ENCODE peak calls at places on chromosomes 11 and 22, in nine cellular contexts. C is left ventricle myocardium inferior; J is endothelial cell; B is spleen; O is HepG2; G is fibroblast of lung; A is progenitor cell of endocrine pancreas; E is psoas muscle; M is activated CD8-positive, alpha-beta T cell treated with anti-CD3 and anti-CD28 coated beads for 36 hours. Y is an unnamed sample.

GRCh38 chr11:119341222-119342022 is 739 bp upstream of the C1QTNF5 start:
- DNase-seq in C (no peak), J (no peak), B (peak), O (no peak), G (no peak), A (no peak), E (no peak), M (no peak), Y (no peak)

GRCh38 chr11:126149759-126150236 is 61.7 kb downstream of the RPUSD4 start:
- DNase-seq in C (no peak), J (no peak), B (peak), O (no peak), G (no peak), A (no peak), E (no peak), M (no peak), Y (no peak)

GRCh38 chr11:95232666-95233065 is 1.7 kb upstream of the SESN3 start:
- DNase-seq in C (no peak), J (no peak), B (no peak), O (no peak), G (peak), A (no peak), E (no peak), M (no peak), Y (no peak)

GRCh38 chr11:96306933-96307747 is 35.9 kb downstream of the MAML2 start:
- DNase-seq in C (peak), J (peak), B (no peak), O (peak), G (peak), A (no peak), E (peak), M (peak), Y (peak)

GRCh38 chr11:42631223-42631843 is 680.5 kb upstream of the API5 start:
- DNase-seq in C (no peak), J (no peak), B (no peak), O (peak), G (peak), A (no peak), E (no peak), M (no peak), Y (peak)

GRCh38 chr22:25060522-25061071 is 108.1 kb downstream of the KIAA1671 start:
- DNase-seq in C (no peak), J (no peak), B (no peak), O (no peak), G (no peak), A (no peak), E (no peak), M (peak), Y (no peak)

GRCh38 chr11:77658213-77659013 is 20.8 kb upstream of the CLNS1A start:
- DNase-seq in C (no peak), J (no peak), B (no peak), O (no peak), G (peak), A (no peak), E (no peak), M (no peak), Y (no peak)

GRCh38 chr22:24727218-24727851 is 47.2 kb downstream of the PIWIL3 start:
- DNase-seq in C (no peak), J (no peak), B (no peak), O (peak), G (peak), A (no peak), E (no peak), M (no peak), Y (no peak)

GRCh38 chr22:19146215-19146968 is 1.9 kb upstream of the ESS2 start:
- DNase-seq in C (no peak), J (no peak), B (peak), O (peak), G (no peak), A (no peak), E (no peak), M (peak), Y (no peak)

GRCh38 chr11:133934096-133934495 is 22.7 kb downstream of the IGSF9B start:
- DNase-seq in C (no peak), J (no peak), B (no peak), O (no peak), G (no peak), A (no peak), E (no peak), M (no peak), Y (no peak)

GRCh38 chr11:110177057-110177397 is 83.8 kb downstream of the ZC3H12C start:
- DNase-seq in C (no peak), J (no peak), B (peak), O (no peak), G (no peak), A (no peak), E (no peak), M (no peak), Y (no peak)

GRCh38 chr11:128324531-128325141 is 262.7 kb downstream of the ETS1 start:
- DNase-seq in C (no peak), J (no peak), B (peak), O (no peak), G (no peak), A (no peak), E (no peak), M (peak), Y (no peak)

GRCh38 chr11:46348566-46348981 is 1.3 kb downstream of the DGKZ start:
- DNase-seq in C (no peak), J (no peak), B (no peak), O (no peak), G (no peak), A (no peak), E (no peak), M (peak), Y (no peak)

GRCh38 chr22:23237201-23237798 is 57.0 kb downstream of the BCR start:
- DNase-seq in C (peak), J (no peak), B (no peak), O (no peak), G (peak), A (no peak), E (peak), M (no peak), Y (no peak)

GRCh38 chr22:21045585-21046294 is at the start of gene LRRC74B:
- DNase-seq in C (peak), J (peak), B (peak), O (peak), G (peak), A (peak), E (peak), M (peak), Y (peak)

GRCh38 chr22:25895678-25896077 is 153.7 kb downstream of the MYO18B start:
- DNase-seq in C (no peak), J (no peak), B (no peak), O (no peak), G (no peak), A (no peak), E (no peak), M (no peak), Y (no peak)

GRCh38 chr11:76371170-76371569 is 9.8 kb downstream of the THAP12 start:
- DNase-seq in C (no peak), J (no peak), B (no peak), O (no peak), G (peak), A (no peak), E (no peak), M (peak), Y (no peak)

GRCh38 chr11:118202599-118203422 is 22.0 kb downstream of the JAML start:
- DNase-seq in C (no peak), J (no peak), B (no peak), O (peak), G (no peak), A (no peak), E (no peak), M (peak), Y (no peak)

GRCh38 chr11:46381836-46382643 is 571 bp downstream of the MDK start:
- DNase-seq in C (no peak), J (peak), B (peak), O (no peak), G (peak), A (no peak), E (peak), M (peak), Y (no peak)

GRCh38 chr22:41305646-41306045 is 4.3 kb downstream of the ZC3H7B start:
- DNase-seq in C (no peak), J (no peak), B (no peak), O (no peak), G (peak), A (no peak), E (peak), M (no peak), Y (no peak)

GRCh38 chr22:46626911-46627805 is 7.0 kb downstream of the GRAMD4 start:
- DNase-seq in C (no peak), J (no peak), B (no peak), O (no peak), G (no peak), A (no peak), E (no peak), M (no peak), Y (no peak)

GRCh38 chr22:19772673-19773469 is 12.3 kb downstream of the TBX1 start:
- DNase-seq in C (no peak), J (peak), B (peak), O (no peak), G (no peak), A (no peak), E (peak), M (no peak), Y (no peak)

DNA sequence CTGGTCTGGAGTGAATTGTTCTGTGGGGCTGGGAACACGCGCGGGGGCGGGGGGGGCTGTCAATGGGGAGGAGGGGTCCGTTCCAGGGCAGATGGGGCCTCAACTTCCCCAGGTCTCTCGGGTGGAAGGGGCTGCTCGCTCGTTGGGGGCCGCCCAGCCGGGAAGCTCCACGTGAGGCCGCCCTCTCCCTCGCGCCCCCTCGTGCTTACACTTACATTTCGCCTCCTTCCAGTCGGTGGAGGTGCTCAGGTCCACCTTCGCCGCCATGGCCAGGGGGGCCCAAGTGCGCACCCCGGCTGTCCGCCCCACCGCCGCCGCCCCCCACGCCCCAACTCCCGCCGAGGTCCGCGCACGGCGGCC is 451 bp downstream of the MACROD1 start:
- DNase-seq in C (no peak), J (peak), B (no peak), O (no peak), G (no peak), A (peak), E (no peak), M (peak), Y (peak)
- TF ChIP-seq CTCF in C (no peak), J (no peak), B (no peak), O (peak), G (no peak), A (peak), E (no peak), M (no peak), Y (no peak)

GRCh38 chr11:44484211-44484610 is 81.3 kb upstream of the CD82 start:
- DNase-seq in C (no peak), J (peak), B (no peak), O (peak), G (no peak), A (no peak), E (no peak), M (no peak), Y (peak)
- TF ChIP-seq CTCF in C (peak), J (peak), B (no peak), O (peak), G (peak), A (peak), E (peak), M (peak), Y (peak)

GRCh38 chr22:37816543-37817180 is 6.5 kb upstream of the GALR3 start:
- DNase-seq in C (no peak), J (no peak), B (no peak), O (no peak), G (no peak), A (no peak), E (no peak), M (no peak), Y (no peak)

GRCh38 chr22:37819100-37819433 is 4.1 kb upstream of the GALR3 start:
- DNase-seq in C (no peak), J (no peak), B (no peak), O (no peak), G (no peak), A (no peak), E (no peak), M (no peak), Y (no peak)

GRCh38 chr22:37820350-37820749 is 2.8 kb upstream of the GALR3 start:
- DNase-seq in C (no peak), J (no peak), B (no peak), O (no peak), G (no peak), A (no peak), E (no peak), M (no peak), Y (no peak)

GRCh38 chr22:37817705-37818311 is 5.4 kb upstream of the GALR3 start:
- DNase-seq in C (peak), J (peak), B (peak), O (peak), G (peak), A (peak), E (peak), M (peak), Y (peak)

DNA sequence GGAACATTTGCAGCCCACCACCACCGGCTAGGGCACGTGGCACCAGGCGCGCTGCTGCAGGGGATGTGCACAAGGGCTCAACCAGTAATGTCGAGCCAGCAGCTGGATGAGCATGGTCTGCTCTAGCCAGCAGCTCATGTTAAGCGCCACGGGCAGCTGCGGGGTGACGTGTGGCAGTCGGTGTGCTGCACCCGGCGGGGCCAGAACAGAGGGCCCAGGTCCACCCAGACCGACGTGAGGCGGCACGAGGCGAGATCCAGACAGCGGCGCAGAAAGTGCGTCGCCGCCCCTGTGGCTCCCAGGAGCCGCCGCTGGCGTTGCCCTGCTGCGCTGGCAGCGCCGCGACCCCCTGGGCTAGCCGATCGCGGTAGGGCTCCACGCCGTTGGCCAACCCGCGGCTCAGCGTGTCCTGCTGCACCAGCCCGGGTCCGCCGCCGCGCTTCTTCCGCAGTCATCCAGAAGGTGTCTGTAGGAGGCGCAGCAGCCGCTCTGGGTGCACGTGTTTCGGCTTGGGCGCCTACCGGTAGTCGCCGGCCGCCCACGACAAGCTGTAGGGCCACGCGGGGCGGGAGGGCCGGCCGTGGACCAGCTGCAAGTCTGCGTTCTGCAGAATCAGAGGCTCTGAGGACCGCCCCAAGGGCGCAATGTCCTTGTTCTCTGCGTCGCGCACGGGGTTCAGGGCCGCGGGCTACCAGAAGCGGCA is 4.6 kb upstream of the GALR3 start:
- DNase-seq in C (peak), J (peak), B (peak), O (no peak), G (peak), A (peak), E (peak), M (peak), Y (no peak)
- TF ChIP-seq CTCF in C (peak), J (no peak), B (peak), O (no peak), G (peak), A (peak), E (peak), M (peak), Y (peak)

GRCh38 chr11:85668157-85668556 is 3.2 kb upstream of the CREBZF start:
- DNase-seq in C (no peak), J (no peak), B (no peak), O (no peak), G (no peak), A (no peak), E (no peak), M (no peak), Y (no peak)
- TF ChIP-seq CTCF in C (no peak), J (no peak), B (no peak), O (no peak), G (no peak), A (no peak), E (no peak), M (no peak), Y (no peak)

GRCh38 chr22:42967933-42968332 is 47.0 kb downstream of the PACSIN2 start:
- DNase-seq in C (peak), J (no peak), B (peak), O (no peak), G (no peak), A (no peak), E (peak), M (no peak), Y (no peak)
- TF ChIP-seq CTCF in C (peak), J (no peak), B (peak), O (no peak), G (no peak), A (no peak), E (peak), M (no peak), Y (no peak)

GRCh38 chr11:40338739-40339138 is 1120.7 kb downstream of the LRRC4C start:
- DNase-seq in C (no peak), J (no peak), B (no peak), O (no peak), G (peak), A (no peak), E (no peak), M (no peak), Y (no peak)
- TF ChIP-seq CTCF in C (no peak), J (no peak), B (no peak), O (no peak), G (no peak), A (no peak), E (no peak), M (no peak), Y (no peak)

DNA sequence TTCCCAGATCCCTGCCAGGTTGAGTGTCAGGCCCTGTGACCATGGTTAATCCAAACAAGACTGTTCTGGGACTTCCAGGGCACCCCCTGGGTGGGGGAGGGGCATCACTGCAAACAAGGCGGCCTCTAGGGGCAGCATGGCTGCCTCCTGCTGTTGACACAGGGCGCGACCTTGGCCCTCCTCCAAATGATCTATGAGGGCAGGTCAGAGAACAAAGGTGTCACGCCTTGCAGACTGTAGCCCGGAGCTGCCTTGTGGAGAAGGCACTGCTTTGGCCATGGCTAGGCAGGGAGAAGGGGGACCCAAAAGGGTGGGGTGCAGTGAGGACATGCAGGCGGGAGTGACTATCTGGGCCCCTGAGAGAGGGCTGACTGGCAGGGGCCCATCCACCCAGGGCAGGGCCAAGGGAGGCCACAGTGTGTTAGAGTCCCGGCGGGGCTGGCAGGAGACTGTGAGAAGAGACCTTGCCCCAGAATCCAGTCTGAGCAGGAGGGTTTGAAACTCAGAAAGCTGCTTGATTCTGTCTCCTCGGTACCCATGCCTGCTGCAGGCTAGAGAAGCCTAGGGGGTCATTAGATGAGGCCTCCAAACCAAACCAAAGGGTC is 35.6 kb downstream of the KCNC1 start:
- DNase-seq in C (no peak), J (no peak), B (peak), O (peak), G (no peak), A (peak), E (peak), M (peak), Y (no peak)
- TF ChIP-seq CTCF in C (no peak), J (no peak), B (no peak), O (peak), G (no peak), A (peak), E (peak), M (peak), Y (peak)

GRCh38 chr22:22109693-22110466 is 127.3 kb upstream of the TOP3B start:
- DNase-seq in C (no peak), J (no peak), B (no peak), O (no peak), G (no peak), A (no peak), E (no peak), M (no peak), Y (no peak)
- TF ChIP-seq CTCF in C (no peak), J (peak), B (no peak), O (peak), G (no peak), A (peak), E (no peak), M (no peak), Y (peak)

GRCh38 chr22:37126882-37127281 is 17.4 kb upstream of the TMPRSS6 start:
- DNase-seq in C (no peak), J (no peak), B (no peak), O (no peak), G (no peak), A (no peak), E (no peak), M (peak), Y (no peak)
- TF ChIP-seq CTCF in C (no peak), J (peak), B (no peak), O (peak), G (no peak), A (peak), E (no peak), M (peak), Y (peak)

DNA sequence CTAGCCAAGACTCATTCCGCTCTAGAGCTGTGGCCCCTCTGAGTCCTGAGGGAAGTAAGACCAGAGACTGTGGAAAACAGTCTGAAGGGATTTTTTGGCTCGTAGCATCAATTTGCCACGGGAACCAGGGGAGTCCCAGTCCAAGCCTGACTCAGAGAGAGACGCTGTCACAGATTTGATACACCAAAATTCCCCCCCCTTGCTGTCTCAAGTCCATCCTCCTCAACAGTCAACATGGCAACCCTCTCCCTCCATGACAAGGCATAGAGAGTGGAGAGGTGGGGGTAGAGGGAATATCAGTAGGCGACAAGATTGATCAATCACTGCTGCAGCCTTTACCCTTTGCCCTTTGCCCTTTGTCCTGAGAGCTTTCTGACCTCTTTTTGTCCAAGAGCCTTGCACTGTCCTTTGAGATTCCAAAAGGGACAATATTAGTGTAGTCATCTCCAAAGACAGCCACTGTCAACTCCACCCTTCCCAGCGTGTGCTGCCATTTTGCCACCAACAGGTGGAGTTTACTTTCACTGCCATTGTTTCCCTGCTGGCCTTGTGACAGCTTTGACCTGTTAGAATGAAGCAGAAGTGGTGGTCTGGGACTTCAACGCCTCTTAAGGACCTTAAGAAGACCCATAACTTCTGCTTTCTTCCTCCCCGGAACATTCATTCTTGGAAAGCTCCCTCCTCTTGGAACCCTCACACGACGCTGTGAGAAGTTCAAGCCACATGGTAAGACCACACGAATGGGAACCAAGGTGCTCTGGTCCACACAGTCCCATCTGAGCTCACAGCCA is 7.3 kb downstream of the SLC15A3 start:
- DNase-seq in C (no peak), J (no peak), B (no peak), O (no peak), G (no peak), A (no peak), E (no peak), M (no peak), Y (no peak)
- TF ChIP-seq CTCF in C (peak), J (peak), B (no peak), O (no peak), G (peak), A (peak), E (no peak), M (no peak), Y (peak)